ENCODE peak calls at places on chromosomes 13 and 19, in five cellular contexts. Q is K562, N is H1, S is SK-N-SH, J is HepG2. P is an unnamed sample.

GRCh38 chr19:34356875-34357274 is 8.1 kb upstream of the GPI start:
- DNase-seq in Q (no peak), N (no peak), S (no peak), J (no peak), P (no peak)

GRCh38 chr13:90321281-90321931 is 1026.1 kb upstream of the MIR17HG start:
- DNase-seq in Q (no peak), N (no peak), S (no peak), J (no peak), P (no peak)

GRCh38 chr13:33611016-33611805 is 206.7 kb upstream of the RFC3 start:
- DNase-seq in Q (no peak), N (no peak), S (no peak), J (peak), P (peak)

GRCh38 chr13:76972430-76972829 is 19.5 kb upstream of the CLN5 start:
- DNase-seq in Q (no peak), N (no peak), S (no peak), J (no peak), P (no peak)

GRCh38 chr13:109412232-109412935 is 374.0 kb downstream of the IRS2 start:
- DNase-seq in Q (peak), N (peak), S (peak), J (no peak), P (peak)

GRCh38 chr19:36113895-36114762 is 546 bp downstream of the POLR2I start:
- DNase-seq in Q (peak), N (no peak), S (peak), J (no peak), P (peak)

GRCh38 chr13:44710576-44710975 is 134.4 kb upstream of the TSC22D1 start:
- DNase-seq in Q (no peak), N (no peak), S (no peak), J (no peak), P (peak)

GRCh38 chr13:21476893-21477472 is 17.9 kb upstream of the ZDHHC20 start:
- DNase-seq in Q (peak), N (peak), S (peak), J (peak), P (peak)

GRCh38 chr13:37403776-37404497 is 194.6 kb downstream of the POSTN start:
- DNase-seq in Q (no peak), N (no peak), S (no peak), J (no peak), P (peak)

GRCh38 chr13:46324976-46325375 is 62.1 kb downstream of the RUBCNL start:
- DNase-seq in Q (no peak), N (no peak), S (no peak), J (no peak), P (no peak)

GRCh38 chr13:99434258-99434788 is 66.9 kb upstream of the TM9SF2 start:
- DNase-seq in Q (peak), N (no peak), S (no peak), J (peak), P (no peak)

GRCh38 chr13:48532146-48532472 is 771 bp downstream of the RCBTB2 start:
- DNase-seq in Q (no peak), N (no peak), S (no peak), J (no peak), P (peak)

GRCh38 chr19:47716270-47716937 is 3.2 kb downstream of the EHD2 start:
- DNase-seq in Q (no peak), N (no peak), S (no peak), J (no peak), P (no peak)

GRCh38 chr19:50189326-50189725 is 14.1 kb upstream of the MYH14 start:
- DNase-seq in Q (no peak), N (no peak), S (no peak), J (no peak), P (no peak)

GRCh38 chr19:9793051-9793591 is 24.6 kb upstream of the ZNF846 start:
- DNase-seq in Q (peak), N (no peak), S (no peak), J (no peak), P (peak)

GRCh38 chr13:108812165-108812564 is 182.8 kb downstream of the MYO16 start:
- DNase-seq in Q (no peak), N (no peak), S (no peak), J (no peak), P (no peak)

GRCh38 chr19:30128211-30128610 is 186.2 kb downstream of the URI1 start:
- DNase-seq in Q (no peak), N (no peak), S (no peak), J (no peak), P (no peak)

GRCh38 chr13:89150362-89150761 is 1479.2 kb downstream of the SLITRK5 start:
- DNase-seq in Q (no peak), N (no peak), S (no peak), J (no peak), P (no peak)

GRCh38 chr19:18833141-18833476 is 1.4 kb downstream of the UPF1 start:
- DNase-seq in Q (no peak), N (no peak), S (no peak), J (no peak), P (no peak)

GRCh38 chr13:111480503-111480902 is 160.1 kb downstream of the TEX29 start:
- DNase-seq in Q (no peak), N (no peak), S (no peak), J (no peak), P (no peak)

GRCh38 chr19:2774953-2775555 is 8.0 kb downstream of the SGTA start:
- DNase-seq in Q (no peak), N (no peak), S (no peak), J (no peak), P (no peak)

GRCh38 chr19:6519289-6519688 is 11.5 kb upstream of the TNFSF9 start:
- DNase-seq in Q (no peak), N (no peak), S (no peak), J (no peak), P (peak)

GRCh38 chr13:19090495-19090894 is 91.1 kb downstream of the TUBA3C start:
- DNase-seq in Q (no peak), N (no peak), S (no peak), J (no peak), P (no peak)

GRCh38 chr13:93925976-93926375 is 553.5 kb downstream of the DCT start:
- DNase-seq in Q (no peak), N (no peak), S (no peak), J (no peak), P (no peak)

GRCh38 chr13:49869514-49869913 is 66.6 kb downstream of the SPRYD7 start:
- DNase-seq in Q (peak), N (peak), S (peak), J (peak), P (peak)

GRCh38 chr19:40718774-40719391 is 2.0 kb downstream of the ITPKC start:
- DNase-seq in Q (peak), N (no peak), S (no peak), J (peak), P (peak)

GRCh38 chr13:66780814-66781213 is 449.3 kb downstream of the PCDH9 start:
- DNase-seq in Q (no peak), N (no peak), S (no peak), J (no peak), P (peak)

GRCh38 chr19:4233282-4233853 is 4.0 kb downstream of the EBI3 start:
- DNase-seq in Q (peak), N (no peak), S (peak), J (peak), P (peak)

GRCh38 chr19:29031216-29031615 is 181.7 kb downstream of the UQCRFS1 start:
- DNase-seq in Q (no peak), N (no peak), S (no peak), J (no peak), P (no peak)

GRCh38 chr19:15463865-15464371 is 426 bp downstream of the RASAL3 start:
- DNase-seq in Q (no peak), N (no peak), S (no peak), J (no peak), P (no peak)

GRCh38 chr19:47581605-47582319 is 8.8 kb upstream of the ZNF541 start:
- DNase-seq in Q (no peak), N (no peak), S (no peak), J (no peak), P (no peak)

GRCh38 chr19:51448745-51449093 is 9.5 kb downstream of the SIGLEC8 start:
- DNase-seq in Q (peak), N (no peak), S (no peak), J (no peak), P (no peak)

GRCh38 chr13:107284168-107284567 is 716.2 kb upstream of the ARGLU1 start:
- DNase-seq in Q (no peak), N (no peak), S (no peak), J (no peak), P (peak)

GRCh38 chr13:80022146-80022545 is 318.8 kb downstream of the SPRY2 start:
- DNase-seq in Q (no peak), N (no peak), S (peak), J (no peak), P (no peak)

GRCh38 chr19:3420909-3421619 is 54.7 kb downstream of the NFIC start:
- DNase-seq in Q (no peak), N (no peak), S (no peak), J (no peak), P (no peak)

GRCh38 chr13:37878921-37879320 is 9.3 kb upstream of the TRPC4 start:
- DNase-seq in Q (no peak), N (no peak), S (no peak), J (no peak), P (no peak)

GRCh38 chr13:24742294-24742693 is 21.7 kb upstream of the RNF17 start:
- DNase-seq in Q (no peak), N (no peak), S (no peak), J (no peak), P (no peak)

GRCh38 chr19:45474941-45475516 is 7.2 kb downstream of the FOSB start:
- DNase-seq in Q (no peak), N (no peak), S (no peak), J (no peak), P (peak)
- TF ChIP-seq RFX5 in Q (no peak), N (no peak), S (no peak), J (no peak), P (no peak)

GRCh38 chr13:70088926-70089325 is 18.7 kb upstream of the ATXN8OS start:
- DNase-seq in Q (no peak), N (no peak), S (no peak), J (no peak), P (no peak)

GRCh38 chr13:70087247-70087646 is 20.4 kb upstream of the ATXN8OS start:
- DNase-seq in Q (no peak), N (no peak), S (no peak), J (no peak), P (no peak)

DNA sequence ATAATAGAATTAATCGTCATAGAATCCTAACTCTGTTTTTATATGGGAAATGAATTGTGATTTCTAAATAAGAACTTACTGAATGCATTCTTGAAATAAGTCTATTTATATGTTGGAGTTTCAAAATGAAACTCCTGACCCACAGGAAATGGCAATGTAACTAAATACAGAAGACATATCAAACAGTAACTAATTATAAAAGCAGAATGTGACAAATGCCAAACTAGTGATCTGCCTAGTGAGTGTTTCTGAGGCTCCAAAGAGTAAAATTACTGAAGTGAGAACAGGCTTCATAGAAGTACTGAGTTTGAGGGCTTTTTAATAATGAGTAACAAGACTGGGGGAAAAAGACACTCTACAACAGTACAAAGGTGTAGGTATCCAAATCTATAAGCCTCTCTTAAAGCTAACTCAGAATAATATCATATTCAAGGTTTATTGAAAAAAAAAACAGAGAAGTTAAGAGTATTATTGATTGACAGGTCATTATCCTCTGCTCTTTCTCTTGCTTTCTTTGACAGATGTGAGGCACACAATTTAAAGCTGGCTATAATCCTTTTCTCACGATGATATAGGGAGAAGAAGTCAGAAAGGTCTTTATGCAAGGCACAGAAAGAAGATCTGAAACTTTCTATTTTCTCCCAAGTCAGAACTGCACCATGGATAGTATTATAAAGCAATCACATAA is 17.4 kb upstream of the ATXN8OS start:
- DNase-seq in Q (no peak), N (no peak), S (no peak), J (no peak), P (no peak)
- TF ChIP-seq RFX5 in Q (no peak), N (no peak), S (no peak), J (no peak), P (no peak)

GRCh38 chr13:31940076-31940475 is 91.5 kb upstream of the FRY start:
- DNase-seq in Q (no peak), N (no peak), S (no peak), J (no peak), P (no peak)
- TF ChIP-seq RFX5 in Q (no peak), N (no peak), S (no peak), J (no peak), P (no peak)

GRCh38 chr13:42330991-42331390 is 59.0 kb downstream of the AKAP11 start:
- DNase-seq in Q (no peak), N (no peak), S (no peak), J (no peak), P (peak)

GRCh38 chr13:42329239-42329638 is 57.3 kb downstream of the AKAP11 start:
- DNase-seq in Q (no peak), N (no peak), S (no peak), J (no peak), P (no peak)

GRCh38 chr13:42337808-42338600 is 66.1 kb downstream of the AKAP11 start:
- DNase-seq in Q (no peak), N (no peak), S (no peak), J (no peak), P (no peak)

GRCh38 chr13:42333613-42334328 is 61.8 kb downstream of the AKAP11 start:
- DNase-seq in Q (peak), N (no peak), S (no peak), J (peak), P (peak)

GRCh38 chr13:42334329-42334706 is 62.4 kb downstream of the AKAP11 start:
- DNase-seq in Q (no peak), N (peak), S (no peak), J (no peak), P (no peak)
- TF ChIP-seq RFX5 in Q (no peak), N (no peak), S (no peak), J (no peak), P (no peak)